ENCODE peak calls at places on chromosome 9, in six cellular contexts. Z is lower lobe of right lung; W is CD4-positive, alpha-beta T cell; V is AG04449; A is RWPE2; C is astrocyte of the cerebellum. P is an unnamed sample.

GRCh38 chr9:87006956-87007355 is 59.6 kb upstream of the GAS1 start:
- DNase-seq in Z (no peak), W (no peak), V (no peak), A (no peak), C (no peak), P (no peak)

GRCh38 chr9:69499401-69499800 is 172.8 kb downstream of the APBA1 start:
- DNase-seq in Z (no peak), W (no peak), V (no peak), A (no peak), C (no peak), P (no peak)

GRCh38 chr9:136806631-136807201 is 1.0 kb upstream of the RABL6 start:
- DNase-seq in Z (no peak), W (no peak), V (no peak), A (no peak), C (no peak), P (no peak)

GRCh38 chr9:99253772-99254431 is 31.8 kb downstream of the SEC61B start:
- DNase-seq in Z (no peak), W (no peak), V (no peak), A (no peak), C (no peak), P (no peak)

GRCh38 chr9:112111461-112111860 is 63.6 kb downstream of the SUSD1 start:
- DNase-seq in Z (no peak), W (no peak), V (no peak), A (no peak), C (no peak), P (no peak)

GRCh38 chr9:124256517-124257069 is 1.2 kb upstream of the NEK6 start:
- DNase-seq in Z (peak; percentile 45), W (no peak), V (no peak), A (no peak), C (peak; percentile 93), P (peak; percentile 53)

GRCh38 chr9:116933251-116933650 is 246.1 kb downstream of the TRIM32 start:
- DNase-seq in Z (no peak), W (no peak), V (no peak), A (no peak), C (no peak), P (no peak)

GRCh38 chr9:127149463-127150390 is 27.3 kb upstream of the ANGPTL2 start:
- DNase-seq in Z (no peak), W (no peak), V (no peak), A (no peak), C (no peak), P (no peak)

GRCh38 chr9:91714874-91715615 is 235.0 kb downstream of the ROR2 start:
- DNase-seq in Z (no peak), W (no peak), V (no peak), A (no peak), C (no peak), P (no peak)

GRCh38 chr9:32875748-32876147 is 92.4 kb downstream of the TMEM215 start:
- DNase-seq in Z (no peak), W (no peak), V (no peak), A (no peak), C (no peak), P (no peak)

GRCh38 chr9:86940774-86941173 is 6.5 kb downstream of the GAS1 start:
- DNase-seq in Z (no peak), W (no peak), V (no peak), A (no peak), C (no peak), P (no peak)

GRCh38 chr9:117092582-117092981 is 322.3 kb downstream of the ASTN2 start:
- DNase-seq in Z (no peak), W (no peak), V (no peak), A (no peak), C (no peak), P (no peak)

GRCh38 chr9:27564031-27564430 is 9.2 kb downstream of the C9orf72 start:
- DNase-seq in Z (no peak), W (no peak), V (no peak), A (no peak), C (no peak), P (no peak)

GRCh38 chr9:136531186-136531903 is 14.5 kb downstream of the NOTCH1 start:
- DNase-seq in Z (no peak), W (no peak), V (no peak), A (no peak), C (no peak), P (no peak)

GRCh38 chr9:6641961-6642360 is 3.6 kb downstream of the GLDC start:
- DNase-seq in Z (no peak), W (no peak), V (no peak), A (no peak), C (no peak), P (no peak)

GRCh38 chr9:111356567-111357244 is 26.7 kb upstream of the OR2K2 start:
- DNase-seq in Z (no peak), W (no peak), V (peak; percentile 65), A (no peak), C (peak; percentile 82), P (peak; percentile 69)

GRCh38 chr9:137199411-137200121 is 975 bp downstream of the TPRN start:
- DNase-seq in Z (no peak), W (no peak), V (no peak), A (no peak), C (no peak), P (no peak)

GRCh38 chr9:104227108-104227507 is 133.0 kb downstream of the SMC2 start:
- DNase-seq in Z (no peak), W (no peak), V (no peak), A (no peak), C (no peak), P (no peak)

GRCh38 chr9:137759117-137759516 is 118.5 kb upstream of the CACNA1B start:
- DNase-seq in Z (no peak), W (no peak), V (no peak), A (no peak), C (no peak), P (no peak)

GRCh38 chr9:126860077-126860756 is at the start of gene ZBTB34:
- DNase-seq in Z (peak; percentile 80), W (peak; percentile 76), V (no peak), A (no peak), C (no peak), P (no peak)

GRCh38 chr9:129908846-129909245 is 73.6 kb downstream of the USP20 start:
- DNase-seq in Z (no peak), W (no peak), V (no peak), A (no peak), C (no peak), P (no peak)

GRCh38 chr9:136352682-136353081 is 10.9 kb downstream of the DNLZ start:
- DNase-seq in Z (peak; percentile 68), W (no peak), V (no peak), A (no peak), C (no peak), P (no peak)

GRCh38 chr9:6034954-6035353 is 19.5 kb upstream of the RANBP6 start:
- DNase-seq in Z (no peak), W (no peak), V (no peak), A (no peak), C (no peak), P (no peak)

GRCh38 chr9:126613656-126614055 is at the start of gene LMX1B:
- DNase-seq in Z (no peak), W (no peak), V (no peak), A (peak; percentile 46), C (no peak), P (peak; percentile 44)

DNA sequence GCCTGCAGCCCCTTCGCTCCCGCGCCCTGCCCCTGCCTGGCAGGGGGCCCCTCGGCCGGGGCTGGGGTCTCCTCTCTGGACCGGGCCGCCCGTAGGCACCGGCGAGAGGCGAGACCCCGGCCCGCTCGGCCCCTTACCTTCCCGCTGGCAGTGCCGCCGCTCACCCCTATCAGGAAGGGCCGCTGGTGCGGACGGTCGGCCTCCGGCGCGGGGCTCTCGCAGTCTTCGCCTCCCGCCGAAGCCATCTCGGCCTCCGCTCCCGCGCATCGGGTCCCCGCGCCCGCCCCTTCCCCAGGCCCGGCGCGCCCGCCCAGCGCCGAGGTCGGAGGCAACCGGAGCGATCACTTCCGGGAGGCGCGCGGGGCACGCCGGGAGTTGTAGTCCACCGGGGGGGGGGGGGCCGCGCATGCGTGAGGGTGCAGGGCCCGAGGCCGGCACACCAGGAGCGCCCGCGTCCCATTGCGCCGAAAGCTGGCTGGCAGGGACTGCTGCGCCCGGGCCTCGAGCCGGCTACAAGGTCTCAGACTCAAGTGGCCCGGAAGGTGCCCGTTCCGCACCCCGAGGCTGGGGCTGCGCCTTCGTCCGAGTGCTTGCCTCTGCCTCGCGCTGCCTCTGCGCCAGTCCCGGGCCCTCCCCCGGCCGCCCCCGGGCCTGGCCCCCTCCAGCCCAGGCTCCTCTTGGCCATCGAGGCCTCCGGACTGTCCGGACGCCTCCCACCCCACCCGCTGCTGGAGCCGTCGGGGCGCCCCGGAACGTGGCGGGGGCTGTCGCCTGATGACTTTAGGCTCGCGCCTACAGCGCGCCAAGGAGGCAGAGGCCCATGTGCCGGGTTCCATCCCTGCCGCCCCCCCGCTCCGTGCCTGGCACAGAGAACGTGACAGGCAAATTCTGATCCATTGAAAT is at the start of gene UCK1:
- DNase-seq in Z (peak; percentile 86), W (peak; percentile 66), V (no peak), A (no peak), C (peak; percentile 11), P (peak; percentile 47)
- TF ChIP-seq CTCF in Z (no peak), W (no peak), V (no peak), A (peak; percentile 8), C (no peak), P (no peak)

GRCh38 chr9:76644647-76645250 is 119.5 kb upstream of the PCA3 start:
- DNase-seq in Z (no peak), W (no peak), V (no peak), A (no peak), C (no peak), P (no peak)
- TF ChIP-seq CTCF in Z (no peak), W (no peak), V (no peak), A (no peak), C (no peak), P (no peak)

GRCh38 chr9:18622186-18622836 is 148.4 kb downstream of the ADAMTSL1 start:
- DNase-seq in Z (no peak), W (no peak), V (no peak), A (no peak), C (no peak), P (no peak)

GRCh38 chr9:18629136-18629535 is 155.2 kb downstream of the ADAMTSL1 start:
- DNase-seq in Z (no peak), W (no peak), V (no peak), A (no peak), C (no peak), P (no peak)

GRCh38 chr9:18623201-18623600 is 149.2 kb downstream of the ADAMTSL1 start:
- DNase-seq in Z (no peak), W (no peak), V (no peak), A (no peak), C (no peak), P (no peak)

DNA sequence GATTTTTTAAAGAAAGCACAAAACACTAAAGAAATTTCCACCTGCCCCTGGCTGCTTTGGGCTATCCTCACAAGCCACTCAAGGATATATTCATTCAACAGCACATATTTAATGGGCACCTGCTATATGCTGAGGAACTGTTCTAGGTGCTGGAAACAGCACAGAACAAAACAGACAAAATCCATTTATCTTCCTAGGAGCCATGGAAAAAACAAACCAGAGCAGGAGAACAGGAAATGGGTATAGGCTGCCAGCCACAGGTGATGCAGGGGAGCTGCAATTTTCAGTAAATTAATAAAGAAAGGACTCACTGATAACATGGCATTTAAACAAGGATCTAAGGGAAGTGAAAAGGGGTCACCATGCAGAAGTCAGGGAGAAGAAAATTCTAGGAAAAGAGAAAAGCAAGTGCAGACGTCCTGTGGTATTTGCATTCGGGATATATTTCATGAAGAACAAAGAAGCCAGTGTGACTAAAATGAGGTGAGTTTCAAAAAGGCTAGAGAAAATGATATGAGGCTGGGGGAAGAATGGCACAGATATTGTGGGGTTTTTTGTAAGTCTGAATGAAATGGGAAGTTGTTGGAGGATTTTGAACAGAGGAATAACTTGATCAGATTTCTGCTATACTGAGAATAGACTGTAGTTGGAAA is 152.2 kb downstream of the ADAMTSL1 start:
- DNase-seq in Z (no peak), W (no peak), V (no peak), A (no peak), C (no peak), P (no peak)
- TF ChIP-seq CTCF in Z (no peak), W (no peak), V (no peak), A (peak; percentile 84), C (no peak), P (no peak)

GRCh38 chr9:121201738-121202533 is at the start of gene RAB14:
- DNase-seq in Z (peak; percentile 100), W (peak; percentile 100), V (peak; percentile 67), A (peak; percentile 99), C (peak; percentile 91), P (peak; percentile 96)
- TF ChIP-seq CTCF in Z (peak; percentile 58), W (peak; percentile 62), V (peak; percentile 70), A (peak; percentile 79), C (peak; percentile 60), P (peak; percentile 60)

P was measured in AG09319.